ENCODE peak calls at places on chromosomes 12 and 14, in six cellular contexts. G is sigmoid colon, O is astrocyte of the cerebellum, K is fibroblast of the aortic adventitia, T is uterus, M is AG04450. J is an unnamed sample.
A peak's percentile ranks its signal among the peaks of the same experiment; 100 is the strongest.

GRCh38 chr12:63151061-63151897 is at the start of gene AVPR1A:
- DNase-seq in O (no peak), T (peak; percentile 57), G (no peak), M (no peak), K (no peak), J (no peak)

GRCh38 chr12:108440736-108441135 is 74.3 kb upstream of the FICD start:
- DNase-seq in O (no peak), G (no peak), K (no peak), M (no peak), T (no peak), J (no peak)

GRCh38 chr12:88142610-88142991 is 494 bp downstream of the TMTC3 start:
- DNase-seq in G (peak; percentile 68), O (no peak), K (no peak), M (no peak), T (peak; percentile 22), J (no peak)

GRCh38 chr14:44384093-44384492 is 123.0 kb downstream of the FSCB start:
- DNase-seq in G (no peak), T (no peak), O (no peak), M (no peak), K (no peak), J (no peak)

GRCh38 chr14:24849471-24849870 is 200.5 kb downstream of the STXBP6 start:
- DNase-seq in M (no peak), G (no peak), T (no peak), K (peak; percentile 22), O (no peak), J (no peak)

GRCh38 chr12:131362290-131363211 is 348.3 kb upstream of the SFSWAP start:
- DNase-seq in O (no peak), M (no peak), K (no peak), T (no peak), G (peak; percentile 19), J (no peak)

GRCh38 chr14:77203611-77204456 is 22.2 kb downstream of the TMEM63C start:
- DNase-seq in O (no peak), K (no peak), M (no peak), T (no peak), G (no peak), J (no peak)

GRCh38 chr14:104085032-104085888 is at the start of gene ASPG:
- DNase-seq in K (no peak), O (no peak), M (no peak), G (peak; percentile 63), T (peak; percentile 61), J (no peak)

GRCh38 chr14:21093769-21094681 is 4.4 kb downstream of the ZNF219 start:
- DNase-seq in M (no peak), T (peak; percentile 18), G (no peak), K (no peak), O (no peak), J (no peak)

GRCh38 chr14:70183991-70184390 is 4.8 kb downstream of the SLC8A3 start:
- DNase-seq in O (no peak), G (no peak), K (no peak), T (no peak), M (no peak), J (no peak)

GRCh38 chr14:41280745-41281144 is 325.9 kb upstream of the LRFN5 start:
- DNase-seq in T (no peak), O (no peak), G (no peak), K (peak; percentile 22), M (no peak), J (no peak)

GRCh38 chr12:22738945-22739344 is 114.0 kb downstream of the ETNK1 start:
- DNase-seq in G (no peak), T (no peak), M (no peak), K (peak; percentile 78), O (peak; percentile 53), J (no peak)

GRCh38 chr14:50892255-50892654 is 20.4 kb downstream of the ABHD12B start:
- DNase-seq in G (no peak), O (no peak), K (no peak), M (no peak), T (no peak), J (no peak)

GRCh38 chr12:114670257-114670955 is 13.6 kb downstream of the TBX3 start:
- DNase-seq in M (no peak), O (no peak), G (no peak), T (no peak), K (no peak), J (no peak)

GRCh38 chr12:112907415-112908157 is 824 bp downstream of the OAS1 start:
- DNase-seq in T (no peak), G (no peak), K (no peak), O (no peak), M (no peak), J (no peak)

GRCh38 chr12:27542628-27543027 is 18.6 kb downstream of the PPFIBP1 start:
- DNase-seq in G (no peak), T (no peak), K (peak; percentile 88), O (peak; percentile 73), M (peak; percentile 87), J (no peak)

GRCh38 chr12:82857911-82858533 is 171.3 kb downstream of the TMTC2 start:
- DNase-seq in T (no peak), O (no peak), M (no peak), G (no peak), K (no peak), J (no peak)

GRCh38 chr14:30621354-30621953 is 665 bp upstream of the SCFD1 start:
- DNase-seq in O (no peak), T (no peak), M (no peak), G (no peak), K (no peak), J (no peak)

GRCh38 chr14:73785336-73785833 is 66.2 kb upstream of the PTGR2 start:
- DNase-seq in O (peak; percentile 75), G (peak; percentile 76), M (peak; percentile 72), K (peak; percentile 91), T (peak; percentile 66), J (peak; percentile 53)

GRCh38 chr12:2553388-2554126 is 241.2 kb upstream of the FKBP4 start:
- DNase-seq in K (no peak), M (no peak), O (no peak), G (no peak), T (no peak), J (no peak)

GRCh38 chr12:62749586-62749985 is 185.4 kb downstream of the PPM1H start:
- DNase-seq in M (no peak), K (no peak), O (no peak), G (no peak), T (no peak), J (no peak)

GRCh38 chr14:68653108-68653507 is 139.8 kb downstream of the ZFP36L1 start:
- DNase-seq in O (no peak), G (no peak), T (no peak), M (no peak), K (no peak), J (no peak)

GRCh38 chr12:132806857-132807256 is 21.8 kb downstream of the GOLGA3 start:
- DNase-seq in G (no peak), M (no peak), K (no peak), T (no peak), O (no peak), J (no peak)

DNA sequence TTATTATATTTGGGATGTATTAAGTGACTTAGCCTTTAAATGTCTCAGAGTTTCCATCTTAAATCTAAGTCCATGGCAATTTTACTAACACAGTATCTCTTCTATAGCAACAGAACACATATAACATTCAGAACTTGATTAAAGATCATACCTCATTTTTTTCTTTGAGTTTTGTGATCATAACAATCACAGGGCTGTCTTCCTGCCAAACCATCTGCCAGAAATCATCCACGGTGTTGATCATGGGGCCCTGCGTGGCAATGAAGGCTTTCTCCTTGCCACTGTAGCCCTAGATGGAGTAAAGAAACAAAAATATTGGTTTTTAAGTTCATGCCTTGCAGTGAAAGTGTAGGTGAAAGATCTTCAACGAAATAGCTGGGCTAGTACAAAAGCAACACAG is 46.7 kb upstream of the PTPRB start:
- DNase-seq in G (no peak), O (no peak), M (no peak), K (no peak), T (no peak), J (no peak)
- H3K4me3 ChIP-seq in G (no peak overlapping the region), O (no peak overlapping the region), M (no peak overlapping the region), K (no peak overlapping the region), T (no peak overlapping the region), J (no peak overlapping the region)

GRCh38 chr12:122866950-122867607 is 28.8 kb downstream of the VPS37B start:
- DNase-seq in G (peak; percentile 56), K (no peak), T (no peak), O (no peak), M (no peak), J (no peak)

GRCh38 chr12:122866379-122866778 is 29.5 kb downstream of the VPS37B start:
- DNase-seq in M (no peak), K (no peak), T (no peak), O (no peak), G (peak; percentile 61), J (no peak)

GRCh38 chr12:122864894-122865253 is 29.6 kb downstream of the HIP1R start:
- DNase-seq in M (no peak), T (no peak), K (no peak), O (no peak), G (no peak), J (no peak)

GRCh38 chr12:122867701-122868461 is 28.0 kb downstream of the VPS37B start:
- DNase-seq in K (no peak), T (no peak), G (peak; percentile 65), O (no peak), M (no peak), J (no peak)

GRCh38 chr12:122865268-122866231 is 30.3 kb downstream of the HIP1R start:
- DNase-seq in G (peak; percentile 67), T (no peak), O (no peak), M (no peak), K (no peak), J (no peak)
- TF ChIP-seq CTCF in G (no peak), T (no peak), O (peak; percentile 9), M (peak; percentile 43), K (peak; percentile 22), J (peak; percentile 58)

GRCh38 chr14:95388699-95389098 is 69.0 kb upstream of the CLMN start:
- DNase-seq in M (no peak), K (no peak), T (no peak), G (no peak), O (no peak), J (no peak)
- H3K4me3 ChIP-seq in M (no peak overlapping the region), K (no peak overlapping the region), T (no peak overlapping the region), G (no peak overlapping the region), O (no peak overlapping the region), J (no peak overlapping the region)

GRCh38 chr12:13075114-13075471 is 28.4 kb downstream of the GSG1 start:
- DNase-seq in O (no peak), T (no peak), G (no peak), M (no peak), K (peak; percentile 62), J (no peak)

GRCh38 chr12:13082866-13083265 is 20.6 kb downstream of the GSG1 start:
- DNase-seq in G (no peak), K (no peak), M (no peak), O (no peak), T (no peak), J (no peak)

GRCh38 chr12:13080276-13080675 is 23.2 kb downstream of the GSG1 start:
- DNase-seq in G (no peak), K (no peak), M (no peak), O (no peak), T (no peak), J (no peak)

GRCh38 chr12:13075786-13076570 is 27.5 kb downstream of the GSG1 start:
- DNase-seq in O (no peak), T (no peak), M (no peak), K (no peak), G (no peak), J (no peak)

GRCh38 chr12:13079440-13079906 is 24.0 kb downstream of the GSG1 start:
- DNase-seq in O (no peak), M (no peak), G (no peak), K (no peak), T (no peak), J (no peak)
- TF ChIP-seq CTCF in O (no peak), M (peak; percentile 20), G (no peak), K (no peak), T (no peak), J (no peak)

GRCh38 chr12:104569348-104570173 is 112.8 kb downstream of the CHST11 start:
- DNase-seq in K (no peak), O (no peak), M (no peak), G (no peak), T (no peak), J (no peak)
- H3K4me3 ChIP-seq in K (no peak overlapping the region), O (no peak overlapping the region), M (no peak overlapping the region), G (no peak overlapping the region), T (no peak overlapping the region), J (no peak overlapping the region)

J was measured in HFF-Myc.